ENCODE peak calls at places on chromosome 4, in eight cellular contexts. One of them, this sample, is unnamed.
A peak's percentile ranks its signal among the peaks of the same experiment; 100 is the strongest.

GRCh38 chr4:168522371-168522770 is 25.5 kb downstream of the PALLD start:
- DNase-seq in AG20443: no peak
- DNase-seq in Calu3: no peak
- DNase-seq in stimulated activated CD4-positive, alpha-beta T cell treated with anti-CD3 and anti-CD28 coated beads, Interleukin-4, amount 100 ng/mL, for 4 hours: no peak
- DNase-seq in kidney: no peak
- DNase-seq in cardiac fibroblast: no peak
- DNase-seq in substantia nigra: no peak
- DNase-seq in stimulated activated CD8-positive, alpha-beta memory T cell treated with anti-CD3 and anti-CD28 coated beads, Interleukin-4, amount 100 ng/mL, for 48 hours: no peak
- DNase-seq in this sample: no peak

GRCh38 chr4:149584703-149585102 is 230.9 kb downstream of the IQCM start:
- DNase-seq in AG20443: no peak
- DNase-seq in Calu3: no peak
- DNase-seq in stimulated activated CD4-positive, alpha-beta T cell treated with anti-CD3 and anti-CD28 coated beads, Interleukin-4, amount 100 ng/mL, for 4 hours: no peak
- DNase-seq in kidney: no peak
- DNase-seq in cardiac fibroblast: no peak
- DNase-seq in substantia nigra: no peak
- DNase-seq in stimulated activated CD8-positive, alpha-beta memory T cell treated with anti-CD3 and anti-CD28 coated beads, Interleukin-4, amount 100 ng/mL, for 48 hours: no peak
- DNase-seq in this sample: no peak

GRCh38 chr4:85677286-85677685 is 202.3 kb downstream of the ARHGAP24 start:
- DNase-seq in AG20443: no peak
- DNase-seq in Calu3: no peak
- DNase-seq in stimulated activated CD4-positive, alpha-beta T cell treated with anti-CD3 and anti-CD28 coated beads, Interleukin-4, amount 100 ng/mL, for 4 hours: no peak
- DNase-seq in kidney: no peak
- DNase-seq in cardiac fibroblast: peak; percentile 10
- DNase-seq in substantia nigra: no peak
- DNase-seq in stimulated activated CD8-positive, alpha-beta memory T cell treated with anti-CD3 and anti-CD28 coated beads, Interleukin-4, amount 100 ng/mL, for 48 hours: no peak
- DNase-seq in this sample: peak; percentile 42

GRCh38 chr4:93144644-93145043 is 683.9 kb upstream of the ATOH1 start:
- DNase-seq in AG20443: no peak
- DNase-seq in Calu3: no peak
- DNase-seq in stimulated activated CD4-positive, alpha-beta T cell treated with anti-CD3 and anti-CD28 coated beads, Interleukin-4, amount 100 ng/mL, for 4 hours: no peak
- DNase-seq in kidney: no peak
- DNase-seq in cardiac fibroblast: no peak
- DNase-seq in substantia nigra: no peak
- DNase-seq in stimulated activated CD8-positive, alpha-beta memory T cell treated with anti-CD3 and anti-CD28 coated beads, Interleukin-4, amount 100 ng/mL, for 48 hours: no peak
- DNase-seq in this sample: no peak

GRCh38 chr4:80231180-80231579 is 33.9 kb downstream of the PRDM8 start:
- DNase-seq in AG20443: no peak
- DNase-seq in Calu3: no peak
- DNase-seq in stimulated activated CD4-positive, alpha-beta T cell treated with anti-CD3 and anti-CD28 coated beads, Interleukin-4, amount 100 ng/mL, for 4 hours: no peak
- DNase-seq in kidney: no peak
- DNase-seq in cardiac fibroblast: no peak
- DNase-seq in substantia nigra: no peak
- DNase-seq in stimulated activated CD8-positive, alpha-beta memory T cell treated with anti-CD3 and anti-CD28 coated beads, Interleukin-4, amount 100 ng/mL, for 48 hours: no peak
- DNase-seq in this sample: no peak

GRCh38 chr4:6272863-6273660 is 3.4 kb downstream of the WFS1 start:
- DNase-seq in AG20443: peak; percentile 83
- DNase-seq in Calu3: peak; percentile 16
- DNase-seq in stimulated activated CD4-positive, alpha-beta T cell treated with anti-CD3 and anti-CD28 coated beads, Interleukin-4, amount 100 ng/mL, for 4 hours: no peak
- DNase-seq in kidney: peak; percentile 63
- DNase-seq in cardiac fibroblast: peak; percentile 80
- DNase-seq in substantia nigra: no peak
- DNase-seq in stimulated activated CD8-positive, alpha-beta memory T cell treated with anti-CD3 and anti-CD28 coated beads, Interleukin-4, amount 100 ng/mL, for 48 hours: no peak
- DNase-seq in this sample: no peak

GRCh38 chr4:174873931-174874330 is 44.2 kb upstream of the ADAM29 start:
- DNase-seq in AG20443: no peak
- DNase-seq in Calu3: peak; percentile 51
- DNase-seq in stimulated activated CD4-positive, alpha-beta T cell treated with anti-CD3 and anti-CD28 coated beads, Interleukin-4, amount 100 ng/mL, for 4 hours: no peak
- DNase-seq in kidney: no peak
- DNase-seq in cardiac fibroblast: peak; percentile 1
- DNase-seq in substantia nigra: no peak
- DNase-seq in stimulated activated CD8-positive, alpha-beta memory T cell treated with anti-CD3 and anti-CD28 coated beads, Interleukin-4, amount 100 ng/mL, for 48 hours: no peak
- DNase-seq in this sample: no peak

GRCh38 chr4:150242820-150243458 is 164.7 kb downstream of the DCLK2 start:
- DNase-seq in AG20443: peak; percentile 67
- DNase-seq in Calu3: peak; percentile 18
- DNase-seq in stimulated activated CD4-positive, alpha-beta T cell treated with anti-CD3 and anti-CD28 coated beads, Interleukin-4, amount 100 ng/mL, for 4 hours: no peak
- DNase-seq in kidney: no peak
- DNase-seq in cardiac fibroblast: peak; percentile 64
- DNase-seq in substantia nigra: no peak
- DNase-seq in stimulated activated CD8-positive, alpha-beta memory T cell treated with anti-CD3 and anti-CD28 coated beads, Interleukin-4, amount 100 ng/mL, for 48 hours: peak; percentile 43
- DNase-seq in this sample: peak; percentile 23

GRCh38 chr4:68368566-68369473 is 18.9 kb upstream of the YTHDC1 start:
- DNase-seq in AG20443: peak; percentile 70
- DNase-seq in Calu3: peak; percentile 40
- DNase-seq in stimulated activated CD4-positive, alpha-beta T cell treated with anti-CD3 and anti-CD28 coated beads, Interleukin-4, amount 100 ng/mL, for 4 hours: no peak
- DNase-seq in kidney: no peak
- DNase-seq in cardiac fibroblast: peak; percentile 57
- DNase-seq in substantia nigra: no peak
- DNase-seq in stimulated activated CD8-positive, alpha-beta memory T cell treated with anti-CD3 and anti-CD28 coated beads, Interleukin-4, amount 100 ng/mL, for 48 hours: no peak
- DNase-seq in this sample: no peak

GRCh38 chr4:138087181-138087714 is 154.9 kb downstream of the SLC7A11 start:
- DNase-seq in AG20443: no peak
- DNase-seq in Calu3: no peak
- DNase-seq in stimulated activated CD4-positive, alpha-beta T cell treated with anti-CD3 and anti-CD28 coated beads, Interleukin-4, amount 100 ng/mL, for 4 hours: no peak
- DNase-seq in kidney: no peak
- DNase-seq in cardiac fibroblast: peak; percentile 4
- DNase-seq in substantia nigra: no peak
- DNase-seq in stimulated activated CD8-positive, alpha-beta memory T cell treated with anti-CD3 and anti-CD28 coated beads, Interleukin-4, amount 100 ng/mL, for 48 hours: no peak
- DNase-seq in this sample: no peak

This sample was measured in small intestine.